ENCODE peak calls at places on chromosomes 7 and 10, in five cellular contexts. One of them, this sample, is unnamed.

GRCh38 chr7:63789378-63790176 is 209.1 kb upstream of the ZNF722 start:
- DNase-seq in HuH-7.5: no peak
- DNase-seq in activated T-cell treated with anti-CD3 and anti-CD28 coated beads, Interleukin-2, amount 50 U/mL, for 24 hours: no peak
- DNase-seq in astrocyte of the spinal cord: no peak
- DNase-seq in thoracic aorta: no peak
- DNase-seq in this sample: no peak

GRCh38 chr10:43082087-43082486 is 5.2 kb downstream of the RET start:
- DNase-seq in thoracic aorta: no peak
- DNase-seq in activated T-cell treated with anti-CD3 and anti-CD28 coated beads, Interleukin-2, amount 50 U/mL, for 24 hours: no peak
- DNase-seq in astrocyte of the spinal cord: no peak
- DNase-seq in HuH-7.5: no peak
- DNase-seq in this sample: no peak

GRCh38 chr10:25952857-25953256 is 18.8 kb downstream of the MYO3A start:
- DNase-seq in activated T-cell treated with anti-CD3 and anti-CD28 coated beads, Interleukin-2, amount 50 U/mL, for 24 hours: no peak
- DNase-seq in astrocyte of the spinal cord: no peak
- DNase-seq in thoracic aorta: no peak
- DNase-seq in HuH-7.5: no peak
- DNase-seq in this sample: no peak

GRCh38 chr10:58643029-58643428 is 130.4 kb downstream of the BICC1 start:
- DNase-seq in astrocyte of the spinal cord: no peak
- DNase-seq in thoracic aorta: no peak
- DNase-seq in activated T-cell treated with anti-CD3 and anti-CD28 coated beads, Interleukin-2, amount 50 U/mL, for 24 hours: no peak
- DNase-seq in HuH-7.5: no peak
- DNase-seq in this sample: no peak

GRCh38 chr10:88583584-88583957 is 453 bp upstream of the RNLS start:
- DNase-seq in HuH-7.5: no peak
- DNase-seq in thoracic aorta: no peak
- DNase-seq in activated T-cell treated with anti-CD3 and anti-CD28 coated beads, Interleukin-2, amount 50 U/mL, for 24 hours: no peak
- DNase-seq in astrocyte of the spinal cord: no peak
- DNase-seq in this sample: no peak

GRCh38 chr10:131736321-131736980 is 164.4 kb upstream of the PPP2R2D start:
- DNase-seq in activated T-cell treated with anti-CD3 and anti-CD28 coated beads, Interleukin-2, amount 50 U/mL, for 24 hours: no peak
- DNase-seq in HuH-7.5: no peak
- DNase-seq in thoracic aorta: no peak
- DNase-seq in astrocyte of the spinal cord: no peak
- DNase-seq in this sample: no peak

GRCh38 chr7:129553861-129554530 is 51.7 kb downstream of the SMKR1 start:
- DNase-seq in HuH-7.5: no peak
- DNase-seq in activated T-cell treated with anti-CD3 and anti-CD28 coated beads, Interleukin-2, amount 50 U/mL, for 24 hours: peak; percentile 59
- DNase-seq in astrocyte of the spinal cord: peak; percentile 34
- DNase-seq in thoracic aorta: no peak
- DNase-seq in this sample: no peak

GRCh38 chr7:100562195-100563099 is 11.3 kb downstream of the SAP25 start:
- DNase-seq in HuH-7.5: peak; percentile 3
- DNase-seq in astrocyte of the spinal cord: no peak
- DNase-seq in thoracic aorta: no peak
- DNase-seq in activated T-cell treated with anti-CD3 and anti-CD28 coated beads, Interleukin-2, amount 50 U/mL, for 24 hours: no peak
- DNase-seq in this sample: no peak

GRCh38 chr7:35816514-35816913 is 15.7 kb downstream of the SEPTIN7 start:
- DNase-seq in activated T-cell treated with anti-CD3 and anti-CD28 coated beads, Interleukin-2, amount 50 U/mL, for 24 hours: no peak
- DNase-seq in thoracic aorta: no peak
- DNase-seq in HuH-7.5: no peak
- DNase-seq in astrocyte of the spinal cord: no peak
- DNase-seq in this sample: no peak

GRCh38 chr10:121708921-121709625 is 110.8 kb upstream of the FGFR2 start:
- DNase-seq in thoracic aorta: no peak
- DNase-seq in activated T-cell treated with anti-CD3 and anti-CD28 coated beads, Interleukin-2, amount 50 U/mL, for 24 hours: no peak
- DNase-seq in astrocyte of the spinal cord: peak; percentile 10
- DNase-seq in HuH-7.5: no peak
- DNase-seq in this sample: no peak